ENCODE peak calls at places on chromosomes 4 and X, in nine cellular contexts. V is Calu3, T is colonic mucosa, C is AG04449, Z is Panc1, X is upper lobe of right lung, K is nephron progenitor cell, Y is left ventricle myocardium inferior, P is osteoblast. G is an unnamed sample.

GRCh38 chr4:98572697-98573096 is 85.7 kb downstream of the TSPAN5 start:
- DNase-seq in V (no peak), T (no peak), C (no peak), Z (no peak), X (no peak), K (no peak), Y (no peak), P (no peak), G (no peak)

GRCh38 chrX:150084474-150085229 is 146.4 kb upstream of the EOLA2 start:
- DNase-seq in V (no peak), T (no peak), C (peak; percentile 41), Z (peak; percentile 65), X (no peak), K (no peak), Y (no peak), P (peak; percentile 73), G (no peak)

GRCh38 chrX:153662266-153662665 is 11.3 kb downstream of the PNCK start:
- DNase-seq in V (peak; percentile 60), T (peak; percentile 61), C (no peak), Z (no peak), X (peak; percentile 73), K (peak; percentile 63), Y (peak; percentile 43), P (peak; percentile 52), G (peak; percentile 54)

GRCh38 chr4:52045028-52045427 is 6.1 kb upstream of the SPATA18 start:
- DNase-seq in V (no peak), T (no peak), C (no peak), Z (no peak), X (no peak), K (no peak), Y (no peak), P (no peak), G (no peak)

GRCh38 chr4:80608285-80608980 is 272.9 kb downstream of the CFAP299 start:
- DNase-seq in V (no peak), T (no peak), C (no peak), Z (no peak), X (no peak), K (no peak), Y (no peak), P (no peak), G (no peak)

GRCh38 chrX:15855562-15856256 is 1.1 kb upstream of the AP1S2 start:
- DNase-seq in V (no peak), T (no peak), C (no peak), Z (no peak), X (no peak), K (no peak), Y (no peak), P (no peak), G (no peak)

GRCh38 chr4:6387946-6388345 is 84.5 kb downstream of the PPP2R2C start:
- DNase-seq in V (no peak), T (no peak), C (no peak), Z (no peak), X (no peak), K (no peak), Y (no peak), P (no peak), G (no peak)

GRCh38 chrX:100447563-100448397 is 37.7 kb upstream of the PCDH19 start:
- DNase-seq in V (peak; percentile 52), T (peak; percentile 25), C (no peak), Z (peak; percentile 22), X (no peak), K (peak; percentile 73), Y (peak; percentile 16), P (no peak), G (peak; percentile 47)

GRCh38 chr4:158162637-158163036 is 10.2 kb downstream of the GASK1B start:
- DNase-seq in V (peak; percentile 14), T (no peak), C (no peak), Z (no peak), X (no peak), K (no peak), Y (no peak), P (no peak), G (no peak)

GRCh38 chrX:154047266-154047665 is 27.6 kb upstream of the IRAK1 start:
- DNase-seq in V (no peak), T (no peak), C (no peak), Z (no peak), X (no peak), K (no peak), Y (no peak), P (no peak), G (no peak)

GRCh38 chrX:151228935-151229334 is 52.6 kb downstream of the GPR50 start:
- DNase-seq in V (no peak), T (no peak), C (no peak), Z (no peak), X (no peak), K (no peak), Y (no peak), P (no peak), G (no peak)

GRCh38 chrX:110418220-110418856 is 59.7 kb downstream of the RTL9 start:
- DNase-seq in V (peak; percentile 38), T (no peak), C (no peak), Z (no peak), X (peak; percentile 60), K (peak; percentile 49), Y (no peak), P (no peak), G (peak; percentile 10)

GRCh38 chrX:54494970-54495813 is 842 bp downstream of the FGD1 start:
- DNase-seq in V (no peak), T (no peak), C (no peak), Z (no peak), X (peak; percentile 63), K (peak; percentile 39), Y (no peak), P (peak; percentile 91), G (peak; percentile 16)

GRCh38 chrX:126929071-126929470 is 109.5 kb downstream of the PRR32 start:
- DNase-seq in V (no peak), T (no peak), C (no peak), Z (no peak), X (no peak), K (no peak), Y (no peak), P (no peak), G (no peak)

GRCh38 chr4:163256680-163257343 is 75.6 kb downstream of the NPY1R start:
- DNase-seq in V (no peak), T (no peak), C (no peak), Z (no peak), X (no peak), K (no peak), Y (no peak), P (no peak), G (no peak)

GRCh38 chrX:153554519-153555167 is 37.2 kb downstream of the ATP2B3 start:
- DNase-seq in V (peak; percentile 72), T (peak; percentile 74), C (no peak), Z (peak; percentile 24), X (peak; percentile 73), K (peak; percentile 71), Y (peak; percentile 64), P (peak; percentile 98), G (peak; percentile 68)

GRCh38 chr4:121041307-121042090 is 30.8 kb downstream of the NDNF start:
- DNase-seq in V (no peak), T (no peak), C (no peak), Z (no peak), X (no peak), K (no peak), Y (no peak), P (no peak), G (no peak)

DNA sequence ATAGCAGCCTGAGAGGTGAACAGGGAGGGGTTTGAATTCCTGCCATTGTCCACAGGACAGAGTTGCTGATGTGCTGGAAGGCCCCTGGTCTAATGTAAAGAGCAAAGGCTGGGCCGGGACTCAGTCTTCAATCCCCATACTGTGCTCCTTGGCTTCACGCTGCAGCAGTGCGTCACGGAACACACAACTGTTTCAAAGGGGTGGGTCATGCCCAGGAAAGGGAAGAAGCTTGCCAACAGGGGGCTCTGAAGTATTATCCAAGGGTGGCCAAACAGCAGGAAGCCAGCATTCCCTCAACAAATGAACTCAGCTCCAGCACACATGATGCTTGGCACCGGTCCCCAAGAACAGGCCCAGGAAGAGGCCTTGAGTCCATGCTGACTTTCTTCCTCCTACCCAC is 122.5 kb downstream of the NFKB1 start:
- DNase-seq in V (peak; percentile 37), T (no peak), C (no peak), Z (no peak), X (no peak), K (no peak), Y (no peak), P (peak; percentile 13), G (no peak)
- TF ChIP-seq CTCF in V (no peak), T (no peak), C (peak; percentile 29), Z (peak; percentile 34), X (peak; percentile 7), K (no peak), Y (no peak), P (peak; percentile 17), G (no peak)

GRCh38 chrX:40495659-40496058 is 85.1 kb upstream of the ATP6AP2 start:
- DNase-seq in V (no peak), T (no peak), C (no peak), Z (no peak), X (no peak), K (no peak), Y (no peak), P (no peak), G (no peak)

GRCh38 chrX:40502688-40503087 is 78.1 kb upstream of the ATP6AP2 start:
- DNase-seq in V (no peak), T (no peak), C (no peak), Z (no peak), X (no peak), K (no peak), Y (no peak), P (no peak), G (no peak)

GRCh38 chrX:40501456-40501855 is 79.3 kb upstream of the ATP6AP2 start:
- DNase-seq in V (no peak), T (no peak), C (no peak), Z (no peak), X (no peak), K (no peak), Y (no peak), P (no peak), G (no peak)

DNA sequence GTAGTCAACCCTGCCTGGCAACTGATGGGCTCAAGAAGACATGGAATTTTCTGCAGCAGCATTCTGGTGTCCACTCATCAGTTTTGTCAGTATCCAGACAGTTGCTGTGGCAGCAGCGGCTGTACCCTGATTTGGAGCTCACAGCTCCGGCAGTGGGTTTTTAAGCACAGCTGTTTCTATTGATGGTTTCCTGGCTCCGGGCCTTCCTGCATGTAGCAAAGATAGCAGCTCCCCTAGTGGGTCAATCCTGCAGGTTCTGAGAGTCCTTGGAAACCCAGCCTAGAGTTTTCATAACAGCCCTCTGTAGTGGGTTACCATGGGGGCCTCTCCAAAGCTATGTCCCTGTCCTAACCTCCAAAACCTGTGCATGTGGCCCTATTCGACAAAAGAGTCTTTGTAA is 84.0 kb upstream of the ATP6AP2 start:
- DNase-seq in V (no peak), T (no peak), C (no peak), Z (no peak), X (no peak), K (no peak), Y (no peak), P (peak; percentile 66), G (peak; percentile 18)
- TF ChIP-seq CTCF in V (no peak), T (no peak), C (no peak), Z (no peak), X (no peak), K (no peak), Y (peak; percentile 38), P (peak; percentile 28), G (no peak)

GRCh38 chrX:18390941-18391538 is 34.4 kb upstream of the CDKL5 start:
- DNase-seq in V (peak; percentile 45), T (peak; percentile 70), C (no peak), Z (no peak), X (peak; percentile 65), K (peak; percentile 70), Y (peak; percentile 37), P (peak; percentile 69), G (peak; percentile 50)
- TF ChIP-seq CTCF in V (peak; percentile 15), T (peak; percentile 79), C (peak; percentile 9), Z (peak; percentile 54), X (peak; percentile 68), K (peak; percentile 67), Y (peak; percentile 68), P (peak; percentile 74), G (peak; percentile 70)

GRCh38 chr4:143531368-143531767 is 17.9 kb downstream of the SMARCA5 start:
- DNase-seq in V (no peak), T (no peak), C (no peak), Z (no peak), X (no peak), K (no peak), Y (no peak), P (no peak), G (no peak)
- TF ChIP-seq CTCF in V (no peak), T (no peak), C (peak; percentile 22), Z (peak; percentile 33), X (peak; percentile 44), K (no peak), Y (peak; percentile 49), P (peak; percentile 40), G (no peak)

G was measured in endothelial cell.